ENCODE peak calls at places on chromosomes 5 and 9, in five cellular contexts. U, N, H, J and I are unnamed samples.

GRCh38 chr9:99118782-99119466 is 14.0 kb downstream of the TGFBR1 start:
- DNase-seq in U (peak), N (no peak), H (no peak), J (peak), I (no peak)

GRCh38 chr5:151631941-151632340 is 40.8 kb upstream of the FAT2 start:
- DNase-seq in U (no peak), N (no peak), H (no peak), J (no peak), I (no peak)

GRCh38 chr9:109411818-109412352 is 86.2 kb downstream of the PTPN3 start:
- DNase-seq in U (peak), N (peak), H (no peak), J (no peak), I (peak)

GRCh38 chr5:167263185-167263584 is 1028.3 kb upstream of the WWC1 start:
- DNase-seq in U (no peak), N (no peak), H (no peak), J (no peak), I (no peak)

GRCh38 chr9:132481467-132481866 is 71.5 kb downstream of the CFAP77 start:
- DNase-seq in U (no peak), N (no peak), H (no peak), J (no peak), I (no peak)

GRCh38 chr5:19314840-19315239 is 673.2 kb downstream of the CDH18 start:
- DNase-seq in U (no peak), N (no peak), H (no peak), J (no peak), I (no peak)

GRCh38 chr9:27715651-27716050 is 142.4 kb upstream of the C9orf72 start:
- DNase-seq in U (no peak), N (no peak), H (no peak), J (no peak), I (no peak)

GRCh38 chr9:24518545-24518944 is 27.2 kb downstream of the IZUMO3 start:
- DNase-seq in U (no peak), N (no peak), H (no peak), J (no peak), I (no peak)

GRCh38 chr9:126331964-126332748 is 5.5 kb downstream of the MVB12B start:
- DNase-seq in U (no peak), N (no peak), H (no peak), J (no peak), I (no peak)

GRCh38 chr9:136304456-136304855 is 562 bp upstream of the CCDC187 start:
- DNase-seq in U (no peak), N (no peak), H (no peak), J (no peak), I (no peak)

GRCh38 chr9:136662326-136662655 is 425 bp upstream of the EGFL7 start:
- DNase-seq in U (no peak), N (no peak), H (no peak), J (no peak), I (no peak)

GRCh38 chr5:54135042-54135441 is 175.3 kb downstream of the ARL15 start:
- DNase-seq in U (no peak), N (peak), H (no peak), J (no peak), I (no peak)

GRCh38 chr9:7079051-7079450 is 321.3 kb downstream of the KDM4C start:
- DNase-seq in U (no peak), N (no peak), H (no peak), J (no peak), I (no peak)

GRCh38 chr5:152704286-152704685 is 299.2 kb upstream of the NMUR2 start:
- DNase-seq in U (no peak), N (no peak), H (no peak), J (no peak), I (no peak)

GRCh38 chr9:126015446-126015845 is 268.3 kb downstream of the PBX3 start:
- DNase-seq in U (no peak), N (no peak), H (no peak), J (no peak), I (no peak)

GRCh38 chr5:82274343-82275266 is 3.5 kb downstream of the RPS23 start:
- DNase-seq in U (no peak), N (no peak), H (no peak), J (no peak), I (no peak)

GRCh38 chr5:151198861-151199260 is 25.0 kb downstream of the CCDC69 start:
- DNase-seq in U (no peak), N (no peak), H (no peak), J (no peak), I (no peak)

GRCh38 chr5:117738571-117738970 is 1163.9 kb upstream of the SEMA6A start:
- DNase-seq in U (no peak), N (no peak), H (no peak), J (no peak), I (no peak)

GRCh38 chr5:10789021-10789420 is 28.0 kb upstream of the DAP start:
- DNase-seq in U (no peak), N (peak), H (no peak), J (peak), I (peak)

GRCh38 chr9:121326130-121326838 is 43.8 kb downstream of the STOM start:
- DNase-seq in U (no peak), N (peak), H (no peak), J (peak), I (peak)

GRCh38 chr5:135005076-135005475 is 29.0 kb downstream of the PITX1 start:
- DNase-seq in U (no peak), N (no peak), H (no peak), J (no peak), I (no peak)

GRCh38 chr9:111674319-111674718 is 12.9 kb downstream of the GNG10 start:
- DNase-seq in U (no peak), N (no peak), H (no peak), J (no peak), I (no peak)

GRCh38 chr9:7089391-7089790 is 331.6 kb downstream of the KDM4C start:
- DNase-seq in U (no peak), N (no peak), H (no peak), J (no peak), I (no peak)

GRCh38 chr5:151480384-151480783 is 33.0 kb downstream of the SLC36A1 start:
- DNase-seq in U (no peak), N (peak), H (no peak), J (peak), I (no peak)

GRCh38 chr9:124256517-124257069 is 1.2 kb upstream of the NEK6 start:
- DNase-seq in U (peak), N (peak), H (no peak), J (peak), I (peak)

GRCh38 chr9:130870491-130871381 is 25.9 kb downstream of the QRFP start:
- DNase-seq in U (peak), N (no peak), H (no peak), J (no peak), I (no peak)

GRCh38 chr5:167967494-167968180 is 323.8 kb upstream of the WWC1 start:
- DNase-seq in U (no peak), N (no peak), H (no peak), J (no peak), I (no peak)

GRCh38 chr5:34486160-34486765 is 169.9 kb upstream of the RAI14 start:
- DNase-seq in U (peak), N (peak), H (peak), J (peak), I (peak)

GRCh38 chr9:76667521-76667957 is 96.7 kb upstream of the PCA3 start:
- DNase-seq in U (no peak), N (peak), H (no peak), J (no peak), I (no peak)

GRCh38 chr5:75603421-75603820 is 7.8 kb upstream of the ANKDD1B start:
- DNase-seq in U (no peak), N (peak), H (no peak), J (no peak), I (no peak)

GRCh38 chr5:13624283-13625074 is 320.0 kb downstream of the DNAH5 start:
- DNase-seq in U (no peak), N (no peak), H (peak), J (no peak), I (no peak)

GRCh38 chr5:65925601-65926275 is 637 bp upstream of the ERBIN start:
- DNase-seq in U (peak), N (peak), H (peak), J (peak), I (peak)

GRCh38 chr5:10676224-10676623 is 84.8 kb downstream of the DAP start:
- DNase-seq in U (no peak), N (no peak), H (no peak), J (no peak), I (no peak)

GRCh38 chr9:125829743-125830142 is 82.6 kb downstream of the PBX3 start:
- DNase-seq in U (no peak), N (peak), H (no peak), J (no peak), I (no peak)

GRCh38 chr5:51466214-51466613 is 83.0 kb downstream of the ISL1 start:
- DNase-seq in U (no peak), N (no peak), H (no peak), J (no peak), I (no peak)

GRCh38 chr5:57703726-57704125 is 221.1 kb upstream of the ACTBL2 start:
- DNase-seq in U (no peak), N (no peak), H (no peak), J (no peak), I (no peak)

GRCh38 chr5:16884595-16884994 is 51.5 kb downstream of the MYO10 start:
- DNase-seq in U (no peak), N (no peak), H (no peak), J (no peak), I (no peak)

GRCh38 chr5:132746592-132747063 is 598 bp upstream of the CCNI2 start:
- DNase-seq in U (peak), N (no peak), H (peak), J (peak), I (no peak)
- TF ChIP-seq CTCF in U (peak), N (peak), H (no peak), J (peak), I (no peak)

DNA sequence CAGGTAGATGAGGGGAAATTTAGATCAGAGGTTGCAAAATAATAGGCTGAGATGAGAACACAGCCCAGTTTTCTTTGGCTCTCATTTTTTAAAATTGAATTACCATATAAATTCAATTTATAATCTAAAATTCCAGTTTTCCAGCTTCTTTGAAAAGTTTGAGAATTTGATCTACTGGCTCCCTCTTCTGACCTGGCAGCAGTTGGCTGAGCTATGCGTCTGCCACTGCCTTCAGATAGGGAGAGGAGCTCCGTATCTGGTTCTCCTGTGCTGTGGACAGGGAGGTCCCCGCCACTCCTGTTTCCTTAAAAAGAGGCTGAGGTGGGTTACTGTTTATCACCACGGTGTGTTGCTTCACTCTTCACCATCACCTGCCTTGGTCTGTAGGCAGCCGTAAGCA is 103.7 kb downstream of the ARHGAP26 start:
- DNase-seq in U (no peak), N (no peak), H (peak), J (no peak), I (no peak)
- TF ChIP-seq CTCF in U (no peak), N (no peak), H (no peak), J (no peak), I (peak)

GRCh38 chr9:31302620-31303418 is 1081.6 kb upstream of the ACO1 start:
- DNase-seq in U (no peak), N (no peak), H (no peak), J (no peak), I (no peak)
- TF ChIP-seq CTCF in U (no peak), N (no peak), H (no peak), J (no peak), I (no peak)

DNA sequence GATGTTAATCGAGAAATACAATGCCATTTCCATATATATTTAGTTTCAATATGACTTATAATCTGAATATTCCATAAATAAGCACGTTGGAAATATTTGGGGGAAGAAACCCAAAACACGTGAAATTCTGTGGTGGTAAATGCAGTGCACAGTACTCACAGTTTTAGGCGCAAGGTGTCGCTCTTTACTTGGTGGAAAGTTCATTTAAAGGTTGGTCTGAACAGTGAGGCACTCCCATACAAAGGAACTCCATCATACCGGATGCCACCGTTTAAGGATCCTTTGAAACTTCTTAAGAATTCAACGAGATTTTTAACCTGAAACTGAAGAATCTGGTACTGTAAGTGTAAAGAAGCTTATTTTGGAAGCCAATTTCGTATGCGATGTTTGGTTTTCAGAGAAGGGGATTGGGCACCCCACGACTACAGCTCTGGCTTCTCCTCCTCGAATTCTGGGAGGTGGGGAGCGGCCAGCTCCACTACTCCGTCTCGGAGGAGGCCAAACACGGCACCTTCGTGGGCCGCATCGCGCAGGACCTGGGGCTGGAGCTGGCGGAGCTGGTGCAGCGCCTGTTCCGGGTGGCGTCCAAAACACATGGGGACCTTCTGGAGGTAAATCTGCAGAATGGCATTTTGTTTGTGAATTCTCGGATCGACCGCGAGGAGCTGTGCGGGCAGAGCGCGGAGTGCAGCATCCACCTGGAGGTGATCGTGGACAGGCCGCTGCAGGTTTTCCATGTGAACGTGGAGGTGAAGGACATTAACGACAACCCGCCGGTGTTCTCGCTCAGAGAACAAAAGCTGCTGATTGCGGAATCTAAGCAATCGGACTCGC is at the start of gene PCDHA11:
- DNase-seq in U (no peak), N (no peak), H (no peak), J (no peak), I (no peak)
- TF ChIP-seq CTCF in U (no peak), N (no peak), H (peak), J (no peak), I (no peak)

DNA sequence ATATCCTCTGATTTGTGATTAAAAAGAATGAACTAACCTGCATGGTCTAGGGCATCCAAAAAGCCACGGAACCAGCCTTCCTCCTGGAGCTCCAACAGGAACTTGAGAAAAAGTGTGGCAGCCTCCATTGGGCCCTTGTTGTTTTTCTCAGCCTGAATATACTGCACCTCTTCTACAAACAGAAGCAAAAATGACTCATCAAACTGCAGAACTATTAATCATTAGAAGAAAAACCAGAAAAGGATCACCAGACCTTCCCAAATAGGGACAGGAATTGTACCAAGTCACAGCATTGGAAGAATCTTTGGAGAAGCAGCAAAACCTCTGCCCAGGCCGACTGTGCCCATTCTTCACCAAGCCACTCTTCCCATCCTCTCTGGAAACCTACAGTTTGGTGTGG is 25.2 kb downstream of the RIGI start:
- DNase-seq in U (no peak), N (peak), H (no peak), J (no peak), I (no peak)
- TF ChIP-seq CTCF in U (no peak), N (no peak), H (no peak), J (no peak), I (no peak)

GRCh38 chr9:77865385-77865784 is 166.2 kb downstream of the GNAQ start:
- DNase-seq in U (no peak), N (no peak), H (no peak), J (peak), I (no peak)

GRCh38 chr9:77866882-77867281 is 164.7 kb downstream of the GNAQ start:
- DNase-seq in U (no peak), N (no peak), H (no peak), J (no peak), I (no peak)

DNA sequence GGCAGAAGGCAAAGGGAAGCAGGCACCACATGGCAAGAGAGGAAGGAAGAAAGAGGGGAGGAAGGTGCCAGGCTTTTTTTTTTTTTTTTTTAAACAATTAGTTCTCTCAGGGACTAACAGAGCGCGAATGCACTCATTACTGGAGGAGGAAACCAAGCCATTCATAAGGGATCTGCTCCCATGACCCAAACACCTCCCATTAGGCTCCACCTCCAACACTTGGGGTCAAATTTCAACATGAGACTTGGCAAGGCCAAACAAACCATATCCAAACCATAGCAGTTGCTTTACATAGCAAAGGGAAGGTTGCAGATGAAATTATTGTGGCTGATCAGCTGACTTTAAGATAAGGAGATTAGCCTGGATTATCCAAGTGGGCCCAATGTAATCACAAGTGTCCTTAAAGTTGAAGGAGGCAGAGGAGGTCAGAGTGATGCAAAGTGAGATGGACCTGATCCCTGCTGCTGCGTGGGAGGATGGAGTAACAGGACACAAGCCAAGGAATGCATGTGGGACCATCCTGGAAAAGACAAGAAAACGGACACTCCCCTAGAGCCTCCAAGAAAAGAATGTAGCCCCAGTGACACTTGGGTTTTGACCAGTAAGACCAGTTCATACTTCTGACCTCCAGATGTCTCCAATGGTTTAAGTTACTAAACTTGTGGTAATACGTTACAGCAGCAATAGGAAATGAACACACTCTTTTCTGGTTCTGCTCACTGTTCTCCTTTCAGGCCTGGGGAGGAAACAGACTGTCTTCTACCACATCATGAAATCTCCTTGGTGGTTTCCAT is 167.3 kb downstream of the GNAQ start:
- DNase-seq in U (peak), N (peak), H (no peak), J (no peak), I (no peak)
- TF ChIP-seq CTCF in U (no peak), N (peak), H (no peak), J (no peak), I (no peak)

GRCh38 chr5:156584856-156585255 is 257.9 kb downstream of the SGCD start:
- DNase-seq in U (no peak), N (no peak), H (no peak), J (no peak), I (no peak)

GRCh38 chr5:156585999-156586398 is 259.0 kb downstream of the SGCD start:
- DNase-seq in U (no peak), N (no peak), H (no peak), J (no peak), I (no peak)

GRCh38 chr5:156587012-156587411 is 260.0 kb downstream of the SGCD start:
- DNase-seq in U (no peak), N (no peak), H (no peak), J (no peak), I (no peak)

GRCh38 chr5:156582193-156582598 is 255.2 kb downstream of the SGCD start:
- DNase-seq in U (no peak), N (no peak), H (no peak), J (no peak), I (no peak)

DNA sequence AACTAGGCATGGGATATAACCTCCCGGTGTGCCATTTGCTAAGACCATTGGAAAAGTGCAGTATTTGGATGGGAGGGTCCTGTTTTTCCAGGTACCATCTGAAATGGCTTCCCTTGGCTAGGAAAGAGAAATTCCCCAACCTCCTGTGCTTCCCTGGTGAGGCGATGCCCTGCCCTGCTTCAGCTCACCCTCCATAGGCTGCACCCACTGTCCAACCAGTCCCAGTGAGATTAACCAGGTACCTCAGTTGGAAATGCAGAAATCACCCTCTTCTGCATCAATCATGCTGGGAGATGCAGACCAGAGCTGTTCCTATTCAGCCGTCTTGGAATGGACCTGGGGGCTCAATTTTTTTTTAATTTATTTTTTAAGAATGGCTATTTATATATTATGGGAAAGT is 254.8 kb downstream of the SGCD start:
- DNase-seq in U (no peak), N (no peak), H (no peak), J (no peak), I (no peak)
- TF ChIP-seq CTCF in U (no peak), N (no peak), H (no peak), J (no peak), I (no peak)